ENCODE peak calls at places on chromosomes 5 and 9, in eight cellular contexts. M is fibroblast of lung, J is IMR-90, Z is GM23248, O is K562, I is HCT116, G is OCI-LY7, D is mesenchymal stem cell. K is an unnamed sample.

GRCh38 chr5:176473335-176474006 is 25.3 kb downstream of the FAF2 start:
- DNase-seq in M (no peak), G (no peak), I (no peak), D (no peak), J (peak), O (no peak), Z (no peak), K (no peak)

GRCh38 chr9:97386733-97387503 is 25.0 kb upstream of the TDRD7 start:
- DNase-seq in M (peak), J (peak), G (peak), Z (peak), I (peak), O (peak), D (peak), K (no peak)

GRCh38 chr5:57749396-57749795 is 266.8 kb upstream of the ACTBL2 start:
- DNase-seq in M (peak), O (no peak), J (peak), G (no peak), D (no peak), I (no peak), Z (peak), K (no peak)

GRCh38 chr5:167906209-167906853 is 385.1 kb upstream of the WWC1 start:
- DNase-seq in O (no peak), M (no peak), D (no peak), I (no peak), J (no peak), G (no peak), Z (no peak), K (no peak)

GRCh38 chr5:55601209-55601618 is 66.5 kb upstream of the PLPP1 start:
- DNase-seq in J (peak), M (peak), G (no peak), I (no peak), Z (peak), D (peak), O (no peak), K (peak)

GRCh38 chr9:103152473-103152872 is 157.3 kb downstream of the CYLC2 start:
- DNase-seq in O (no peak), I (no peak), J (no peak), Z (no peak), G (no peak), M (no peak), D (no peak), K (no peak)

GRCh38 chr5:122076669-122077450 is 1.2 kb downstream of the LOX start:
- DNase-seq in Z (peak), O (no peak), J (peak), G (no peak), M (peak), D (peak), I (no peak), K (peak)

GRCh38 chr5:113864437-113864836 is 350.9 kb downstream of the YTHDC2 start:
- DNase-seq in Z (no peak), G (no peak), M (no peak), D (no peak), O (no peak), I (no peak), J (no peak), K (no peak)

GRCh38 chr5:172683696-172684464 is 42.8 kb downstream of the NEURL1B start:
- DNase-seq in Z (no peak), J (no peak), I (no peak), D (no peak), M (no peak), O (no peak), G (no peak), K (no peak)

GRCh38 chr5:142977363-142978051 is 207.3 kb downstream of the ARHGAP26 start:
- DNase-seq in M (peak), J (peak), G (no peak), D (peak), Z (peak), O (no peak), I (no peak), K (peak)

GRCh38 chr5:5145651-5146529 is 5.8 kb downstream of the ADAMTS16 start:
- DNase-seq in O (no peak), G (no peak), Z (peak), D (peak), J (peak), M (peak), I (peak), K (peak)

GRCh38 chr9:13603916-13604315 is 324.4 kb upstream of the MPDZ start:
- DNase-seq in D (no peak), J (no peak), I (no peak), Z (no peak), O (no peak), G (no peak), M (no peak), K (no peak)

GRCh38 chr5:17340816-17341215 is 123.4 kb downstream of the BASP1 start:
- DNase-seq in J (peak), D (peak), G (no peak), O (no peak), I (no peak), Z (no peak), M (peak), K (no peak)

GRCh38 chr5:142661143-142661542 is 24.7 kb downstream of the FGF1 start:
- DNase-seq in I (no peak), G (no peak), D (no peak), M (no peak), J (no peak), O (no peak), Z (no peak), K (no peak)

GRCh38 chr5:4384649-4385048 is 755.5 kb upstream of the ADAMTS16 start:
- DNase-seq in J (no peak), Z (no peak), G (no peak), O (no peak), D (no peak), I (no peak), M (no peak), K (no peak)

GRCh38 chr9:37486256-37486615 is 488 bp downstream of the POLR1E start:
- DNase-seq in I (no peak), O (peak), M (no peak), J (no peak), D (no peak), G (no peak), Z (no peak), K (no peak)

GRCh38 chr9:77011973-77012817 is 7.3 kb upstream of the FOXB2 start:
- DNase-seq in Z (peak), O (peak), M (peak), G (peak), D (peak), I (peak), J (peak), K (no peak)

GRCh38 chr5:98905857-98906688 is 22.7 kb downstream of the CHD1 start:
- DNase-seq in O (peak), G (peak), D (peak), I (no peak), J (peak), Z (peak), M (peak), K (no peak)

GRCh38 chr9:116718111-116718510 is 31.0 kb downstream of the TRIM32 start:
- DNase-seq in D (no peak), J (no peak), M (no peak), Z (no peak), I (no peak), G (no peak), O (no peak), K (no peak)

GRCh38 chr5:155489949-155490348 is 476.4 kb downstream of the KIF4B start:
- DNase-seq in M (no peak), D (no peak), G (no peak), Z (no peak), J (no peak), I (no peak), O (no peak), K (no peak)

GRCh38 chr9:19551124-19551929 is 142.5 kb downstream of the ACER2 start:
- DNase-seq in D (peak), M (peak), I (no peak), Z (no peak), G (no peak), O (no peak), J (peak), K (no peak)

GRCh38 chr5:54867310-54867944 is 118.0 kb downstream of the ESM1 start:
- DNase-seq in D (peak), O (peak), G (peak), I (peak), M (peak), J (peak), Z (peak), K (no peak)

GRCh38 chr5:146338774-146339714 is at the start of gene POU4F3:
- DNase-seq in D (no peak), G (no peak), O (no peak), Z (no peak), M (no peak), J (no peak), I (no peak), K (no peak)

GRCh38 chr5:54717870-54718269 is 200.3 kb downstream of the SNX18 start:
- DNase-seq in O (no peak), J (no peak), G (no peak), M (no peak), D (no peak), Z (no peak), I (no peak), K (no peak)

GRCh38 chr5:111699976-111700375 is 57.0 kb downstream of the NREP start:
- DNase-seq in D (no peak), O (no peak), G (no peak), Z (no peak), M (no peak), I (no peak), J (no peak), K (no peak)

GRCh38 chr5:116542619-116543018 is 32.0 kb downstream of the SEMA6A start:
- DNase-seq in J (no peak), G (no peak), I (no peak), D (no peak), O (no peak), M (no peak), Z (no peak), K (no peak)
- H2AFZ ChIP-seq in J (no peak), G (no peak), I (no peak), D (no peak), O (no peak), M (no peak), Z (no peak), K (no peak)

DNA sequence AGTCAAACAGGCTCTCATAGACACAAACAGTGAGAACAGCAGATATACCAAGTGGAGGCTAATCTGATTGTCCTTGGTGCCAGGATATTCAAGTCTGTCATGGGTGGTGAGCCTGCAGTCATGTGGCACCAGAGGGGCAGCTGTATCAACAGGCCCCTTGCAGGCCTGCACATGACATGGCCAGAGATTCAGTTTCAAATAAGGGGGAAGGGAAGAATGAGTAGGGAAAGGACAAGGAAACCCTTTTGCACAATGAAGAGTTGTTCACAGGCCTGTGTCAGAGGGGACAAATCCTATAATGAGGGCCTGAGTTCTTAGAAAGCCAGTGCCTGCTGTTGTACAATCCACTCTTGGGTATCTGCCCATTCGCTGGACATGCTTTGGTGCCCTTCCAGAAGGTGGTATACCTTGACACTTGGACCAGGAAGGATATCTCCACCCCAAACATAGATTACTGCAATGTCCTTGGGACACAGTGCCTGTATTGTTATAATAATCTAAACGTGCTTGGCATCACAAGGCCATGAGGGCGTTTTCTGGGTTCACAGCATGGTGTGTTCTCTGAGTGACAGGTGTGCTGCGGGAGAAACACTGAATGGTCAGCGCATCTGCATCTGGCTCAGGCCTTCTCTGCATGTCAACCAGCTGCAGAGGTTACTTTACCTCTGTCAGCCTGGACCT is 1.9 kb upstream of the TMEM171 start:
- DNase-seq in I (no peak), Z (no peak), J (no peak), M (no peak), O (no peak), D (no peak), G (no peak), K (no peak)
- H2AFZ ChIP-seq in I (no peak), Z (no peak), J (no peak), M (no peak), O (no peak), D (no peak), G (peak), K (no peak)

DNA sequence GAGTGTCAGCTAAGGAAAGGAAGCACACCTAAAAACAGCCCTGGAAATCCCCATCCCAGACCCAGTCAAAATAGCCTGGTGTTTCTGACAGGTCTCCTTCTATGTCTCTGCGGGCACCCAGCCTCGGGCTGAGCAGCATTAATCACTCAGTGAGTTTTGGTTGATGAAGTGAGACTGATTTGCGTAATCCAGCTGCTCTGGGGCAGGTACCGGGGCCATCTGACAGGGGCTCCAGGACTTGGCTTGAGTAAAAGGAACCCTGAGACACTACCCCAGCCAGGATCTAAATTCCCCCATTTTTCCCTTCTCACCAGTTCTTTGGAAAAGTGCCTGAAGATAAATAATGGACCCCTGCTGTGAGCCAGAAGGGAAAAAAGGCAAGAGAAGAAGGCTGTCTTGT is 607 bp downstream of the SLC28A3 start:
- DNase-seq in I (no peak), G (no peak), O (no peak), D (no peak), J (no peak), M (no peak), Z (no peak), K (peak)
- H2AFZ ChIP-seq in I (no peak), G (no peak), O (no peak), D (no peak), J (no peak), M (no peak), Z (no peak), K (peak)

GRCh38 chr9:3898371-3899218 is 372.8 kb upstream of the RFX3 start:
- DNase-seq in J (no peak), D (peak), G (no peak), I (no peak), Z (no peak), M (no peak), O (no peak), K (no peak)
- H2AFZ ChIP-seq in J (no peak), D (no peak), G (no peak), I (no peak), Z (no peak), M (no peak), O (no peak), K (no peak)

GRCh38 chr5:18850159-18850558 is 1137.8 kb downstream of the CDH18 start:
- DNase-seq in D (no peak), O (no peak), G (no peak), M (no peak), J (no peak), Z (no peak), I (no peak), K (no peak)
- H2AFZ ChIP-seq in D (no peak), O (no peak), G (no peak), M (no peak), J (no peak), Z (no peak), I (no peak), K (no peak)

GRCh38 chr5:42751044-42751443 is 5.6 kb upstream of the CCDC152 start:
- DNase-seq in D (no peak), J (no peak), O (no peak), M (no peak), Z (no peak), I (no peak), G (no peak), K (no peak)

GRCh38 chr5:42745856-42746255 is 10.8 kb upstream of the CCDC152 start:
- DNase-seq in D (no peak), Z (no peak), O (no peak), G (no peak), I (no peak), M (no peak), J (no peak), K (no peak)

GRCh38 chr5:42750507-42750906 is 6.1 kb upstream of the CCDC152 start:
- DNase-seq in Z (no peak), M (no peak), D (no peak), I (no peak), G (no peak), O (no peak), J (no peak), K (no peak)

GRCh38 chr5:42745426-42745825 is 11.2 kb upstream of the CCDC152 start:
- DNase-seq in Z (peak), M (peak), D (no peak), G (peak), J (no peak), O (peak), I (peak), K (peak)

DNA sequence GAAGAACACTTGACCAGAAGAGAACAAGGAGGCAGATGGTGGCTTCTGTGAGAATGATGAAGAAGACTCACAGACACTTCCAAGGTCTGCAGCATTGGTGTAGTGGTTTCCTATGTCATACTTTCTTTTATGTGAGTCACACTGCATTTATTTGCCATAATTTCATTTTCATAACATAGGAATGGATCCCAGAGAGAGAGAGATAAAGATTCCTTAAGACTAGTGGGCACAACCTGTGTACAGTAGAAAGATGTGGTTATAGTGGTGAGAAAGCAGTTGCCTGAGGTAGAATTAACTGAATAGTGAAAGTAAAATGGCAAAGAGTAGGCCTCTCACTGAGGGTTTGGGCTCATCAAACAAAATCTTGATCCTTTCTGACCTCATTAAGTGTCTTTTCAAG is 7.6 kb upstream of the CCDC152 start:
- DNase-seq in Z (peak), I (no peak), D (no peak), O (no peak), J (peak), M (peak), G (no peak), K (no peak)
- H2AFZ ChIP-seq in Z (no peak), I (no peak), D (no peak), O (no peak), J (no peak), M (no peak), G (no peak), K (no peak)

DNA sequence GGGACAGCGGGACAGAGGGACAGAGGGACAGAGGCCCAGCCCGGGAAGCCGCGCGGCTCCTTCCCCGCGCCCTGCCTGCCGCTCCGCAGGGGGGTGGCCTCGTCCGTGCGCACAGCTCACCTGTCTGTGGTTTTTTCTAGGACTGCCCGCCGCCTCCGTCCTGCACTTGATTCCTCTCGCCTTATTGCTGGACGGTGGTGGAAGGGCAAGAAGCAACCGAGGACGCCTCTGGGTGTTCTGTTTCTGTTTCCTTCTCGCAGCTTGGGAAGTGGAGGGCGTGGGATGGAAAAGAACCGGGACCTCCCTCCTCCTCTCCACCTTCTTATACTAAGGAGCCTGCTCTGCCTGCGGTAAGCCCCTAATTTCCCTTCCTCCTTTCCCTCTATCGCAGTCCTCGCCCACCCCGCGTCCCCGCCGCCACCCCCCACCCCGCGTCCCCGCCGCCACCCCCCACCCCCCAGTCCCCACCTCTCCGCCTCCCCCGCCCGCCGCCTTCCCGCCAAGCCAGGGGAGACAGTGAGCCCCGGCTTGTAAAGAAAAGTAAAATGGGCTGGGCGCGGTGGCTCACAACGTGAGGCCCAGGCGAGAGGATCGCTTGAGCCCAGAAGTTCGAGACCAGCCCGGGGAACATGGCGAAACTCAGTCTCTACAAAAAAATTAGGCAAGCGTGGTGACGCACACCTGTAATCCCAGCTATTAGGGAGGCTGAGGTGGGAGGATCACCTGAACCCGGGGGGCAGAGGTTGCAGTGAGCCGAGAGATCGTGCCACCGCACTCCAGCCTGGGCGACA is 9.6 kb upstream of the FLT4 start:
- DNase-seq in G (no peak), O (no peak), M (no peak), I (no peak), D (no peak), Z (no peak), J (no peak), K (no peak)
- H2AFZ ChIP-seq in G (no peak), O (no peak), M (no peak), I (no peak), D (no peak), Z (no peak), J (peak), K (no peak)

DNA sequence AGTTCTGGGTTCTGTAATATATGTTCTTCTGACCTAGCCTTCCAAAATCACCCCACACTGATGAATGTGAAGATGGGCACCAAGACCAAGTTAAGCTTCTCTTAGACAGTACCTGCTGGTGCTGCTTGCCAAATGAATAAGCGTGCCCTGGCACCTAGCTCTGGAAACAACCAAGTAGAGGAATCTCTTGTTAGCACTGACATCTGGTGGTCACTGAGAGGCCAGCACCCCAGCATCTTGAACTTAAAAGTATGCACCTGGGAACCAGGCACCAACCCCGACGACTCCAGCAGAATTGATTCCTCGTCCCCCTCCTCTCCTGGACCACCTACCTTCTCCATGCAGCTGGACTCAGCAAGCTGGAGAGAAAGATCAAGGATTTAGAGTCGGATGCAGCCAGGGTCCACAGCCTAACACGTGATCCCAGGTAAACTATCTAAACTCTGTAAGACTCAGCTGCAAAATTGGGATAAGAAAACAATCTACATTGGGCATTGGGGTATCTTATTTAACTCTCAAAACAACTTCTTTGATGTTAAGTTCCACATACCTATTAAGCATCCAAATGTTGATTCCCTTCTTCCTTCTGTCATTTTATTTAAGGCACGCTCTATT is 89.8 kb downstream of the SLC1A3 start:
- DNase-seq in J (peak), M (peak), D (peak), I (peak), O (peak), G (peak), Z (peak), K (peak)
- H2AFZ ChIP-seq in J (peak), M (no peak), D (no peak), I (peak), O (no peak), G (no peak), Z (no peak), K (peak)

GRCh38 chr9:101092922-101093321 is 64.4 kb downstream of the PLPPR1 start:
- DNase-seq in J (no peak), D (no peak), G (no peak), Z (no peak), M (no peak), I (no peak), O (no peak), K (no peak)
- H2AFZ ChIP-seq in J (no peak), D (no peak), G (no peak), Z (no peak), M (no peak), I (no peak), O (no peak), K (no peak)